ENCODE peak calls at places on chromosome 6, in eight cellular contexts. One of them, this sample, is unnamed.
A peak's percentile ranks its signal among the peaks of the same experiment; 100 is the strongest.

GRCh38 chr6:110039996-110040383 is 61.9 kb downstream of the GPR6 start:
- DNase-seq in colonic mucosa: peak; percentile 45
- DNase-seq in tibial nerve: no peak
- DNase-seq in astrocyte: peak; percentile 14
- DNase-seq in NB4: peak; percentile 68
- DNase-seq in A673: peak; percentile 71
- DNase-seq in brain microvascular endothelial cell: peak; percentile 22
- DNase-seq in stomach: peak; percentile 49
- DNase-seq in this sample: no peak

GRCh38 chr6:150079604-150080003 is 10.7 kb upstream of the ULBP3 start:
- DNase-seq in colonic mucosa: no peak
- DNase-seq in tibial nerve: no peak
- DNase-seq in astrocyte: peak; percentile 34
- DNase-seq in NB4: no peak
- DNase-seq in A673: peak; percentile 33
- DNase-seq in brain microvascular endothelial cell: no peak
- DNase-seq in stomach: no peak
- DNase-seq in this sample: no peak

GRCh38 chr6:122947355-122947754 is 48.7 kb upstream of the CLVS2 start:
- DNase-seq in colonic mucosa: no peak
- DNase-seq in tibial nerve: no peak
- DNase-seq in astrocyte: no peak
- DNase-seq in NB4: peak; percentile 5
- DNase-seq in A673: peak; percentile 78
- DNase-seq in brain microvascular endothelial cell: peak; percentile 1
- DNase-seq in stomach: peak; percentile 22
- DNase-seq in this sample: no peak

GRCh38 chr6:22145823-22146379 is 150.9 kb downstream of the PRL start:
- DNase-seq in colonic mucosa: peak; percentile 26
- DNase-seq in tibial nerve: peak; percentile 9
- DNase-seq in astrocyte: peak; percentile 82
- DNase-seq in NB4: peak; percentile 41
- DNase-seq in A673: peak; percentile 39
- DNase-seq in brain microvascular endothelial cell: peak; percentile 53
- DNase-seq in stomach: no peak
- DNase-seq in this sample: no peak

GRCh38 chr6:46129634-46130505 is at the start of gene ENPP4:
- DNase-seq in colonic mucosa: peak; percentile 89
- DNase-seq in tibial nerve: peak; percentile 87
- DNase-seq in astrocyte: peak; percentile 45
- DNase-seq in NB4: peak; percentile 75
- DNase-seq in A673: peak; percentile 86
- DNase-seq in brain microvascular endothelial cell: peak; percentile 61
- DNase-seq in stomach: peak; percentile 91
- DNase-seq in this sample: peak; percentile 86

GRCh38 chr6:82957171-82957894 is 108.3 kb downstream of the UBE3D start:
- DNase-seq in colonic mucosa: no peak
- DNase-seq in tibial nerve: no peak
- DNase-seq in astrocyte: peak; percentile 22
- DNase-seq in NB4: no peak
- DNase-seq in A673: peak; percentile 42
- DNase-seq in brain microvascular endothelial cell: no peak
- DNase-seq in stomach: no peak
- DNase-seq in this sample: no peak

GRCh38 chr6:119096683-119097310 is 18.3 kb upstream of the FAM184A start:
- DNase-seq in colonic mucosa: no peak
- DNase-seq in tibial nerve: peak; percentile 94
- DNase-seq in astrocyte: peak; percentile 34
- DNase-seq in NB4: no peak
- DNase-seq in A673: peak; percentile 12
- DNase-seq in brain microvascular endothelial cell: peak; percentile 5
- DNase-seq in stomach: no peak
- DNase-seq in this sample: no peak

GRCh38 chr6:7684843-7685242 is 41.1 kb upstream of the BMP6 start:
- DNase-seq in colonic mucosa: no peak
- DNase-seq in tibial nerve: no peak
- DNase-seq in astrocyte: no peak
- DNase-seq in NB4: no peak
- DNase-seq in A673: no peak
- DNase-seq in brain microvascular endothelial cell: no peak
- DNase-seq in stomach: no peak
- DNase-seq in this sample: no peak

GRCh38 chr6:4560225-4561077 is 215.8 kb upstream of the CDYL start:
- DNase-seq in colonic mucosa: no peak
- DNase-seq in tibial nerve: no peak
- DNase-seq in astrocyte: no peak
- DNase-seq in NB4: peak; percentile 47
- DNase-seq in A673: no peak
- DNase-seq in brain microvascular endothelial cell: no peak
- DNase-seq in stomach: no peak
- DNase-seq in this sample: no peak

GRCh38 chr6:4809999-4810918 is 34.1 kb downstream of the CDYL start:
- DNase-seq in colonic mucosa: no peak
- DNase-seq in tibial nerve: no peak
- DNase-seq in astrocyte: peak; percentile 49
- DNase-seq in NB4: no peak
- DNase-seq in A673: no peak
- DNase-seq in brain microvascular endothelial cell: peak; percentile 57
- DNase-seq in stomach: no peak
- DNase-seq in this sample: no peak

GRCh38 chr6:32609731-32610640 is 20.3 kb upstream of the HLA-DRB1 start:
- DNase-seq in colonic mucosa: peak; percentile 63
- DNase-seq in tibial nerve: peak; percentile 19
- DNase-seq in astrocyte: peak; percentile 78
- DNase-seq in NB4: peak; percentile 72
- DNase-seq in A673: peak; percentile 93
- DNase-seq in brain microvascular endothelial cell: peak; percentile 16
- DNase-seq in stomach: no peak
- DNase-seq in this sample: peak; percentile 83

GRCh38 chr6:34671801-34672656 is 24.5 kb downstream of the ILRUN start:
- DNase-seq in colonic mucosa: peak; percentile 65
- DNase-seq in tibial nerve: no peak
- DNase-seq in astrocyte: no peak
- DNase-seq in NB4: peak; percentile 60
- DNase-seq in A673: peak; percentile 54
- DNase-seq in brain microvascular endothelial cell: no peak
- DNase-seq in stomach: no peak
- DNase-seq in this sample: no peak

GRCh38 chr6:109443425-109443950 is 3.0 kb downstream of the SMPD2 start:
- DNase-seq in colonic mucosa: no peak
- DNase-seq in tibial nerve: no peak
- DNase-seq in astrocyte: no peak
- DNase-seq in NB4: no peak
- DNase-seq in A673: no peak
- DNase-seq in brain microvascular endothelial cell: no peak
- DNase-seq in stomach: no peak
- DNase-seq in this sample: no peak

GRCh38 chr6:138349891-138350290 is 27.8 kb upstream of the SMIM28 start:
- DNase-seq in colonic mucosa: no peak
- DNase-seq in tibial nerve: no peak
- DNase-seq in astrocyte: peak; percentile 41
- DNase-seq in NB4: no peak
- DNase-seq in A673: no peak
- DNase-seq in brain microvascular endothelial cell: no peak
- DNase-seq in stomach: no peak
- DNase-seq in this sample: no peak

GRCh38 chr6:34092631-34093030 is 53.3 kb downstream of the GRM4 start:
- DNase-seq in colonic mucosa: no peak
- DNase-seq in tibial nerve: no peak
- DNase-seq in astrocyte: no peak
- DNase-seq in NB4: no peak
- DNase-seq in A673: no peak
- DNase-seq in brain microvascular endothelial cell: no peak
- DNase-seq in stomach: no peak
- DNase-seq in this sample: no peak

GRCh38 chr6:44131880-44132279 is 4.5 kb downstream of the TMEM63B start:
- DNase-seq in colonic mucosa: peak; percentile 88
- DNase-seq in tibial nerve: no peak
- DNase-seq in astrocyte: no peak
- DNase-seq in NB4: no peak
- DNase-seq in A673: no peak
- DNase-seq in brain microvascular endothelial cell: no peak
- DNase-seq in stomach: no peak
- DNase-seq in this sample: peak; percentile 63

GRCh38 chr6:44132476-44132875 is 5.1 kb downstream of the TMEM63B start:
- DNase-seq in colonic mucosa: peak; percentile 82
- DNase-seq in tibial nerve: no peak
- DNase-seq in astrocyte: no peak
- DNase-seq in NB4: no peak
- DNase-seq in A673: no peak
- DNase-seq in brain microvascular endothelial cell: no peak
- DNase-seq in stomach: peak; percentile 47
- DNase-seq in this sample: no peak

GRCh38 chr6:44135173-44135748 is 7.9 kb downstream of the TMEM63B start:
- DNase-seq in colonic mucosa: no peak
- DNase-seq in tibial nerve: no peak
- DNase-seq in astrocyte: no peak
- DNase-seq in NB4: no peak
- DNase-seq in A673: no peak
- DNase-seq in brain microvascular endothelial cell: no peak
- DNase-seq in stomach: no peak
- DNase-seq in this sample: no peak

GRCh38 chr6:44133981-44134711 is 6.8 kb downstream of the TMEM63B start:
- DNase-seq in colonic mucosa: no peak
- DNase-seq in tibial nerve: no peak
- DNase-seq in astrocyte: no peak
- DNase-seq in NB4: no peak
- DNase-seq in A673: no peak
- DNase-seq in brain microvascular endothelial cell: no peak
- DNase-seq in stomach: no peak
- DNase-seq in this sample: no peak

GRCh38 chr6:44133003-44133931 is 5.9 kb downstream of the TMEM63B start:
- DNase-seq in colonic mucosa: peak; percentile 81
- DNase-seq in tibial nerve: peak; percentile 16
- DNase-seq in astrocyte: no peak
- DNase-seq in NB4: peak; percentile 40
- DNase-seq in A673: peak; percentile 80
- DNase-seq in brain microvascular endothelial cell: no peak
- DNase-seq in stomach: peak; percentile 64
- DNase-seq in this sample: no peak
- H3K4me3 ChIP-seq in colonic mucosa: no peak overlapping the region
- H3K4me3 ChIP-seq in tibial nerve: peak overlapping the region; percentile 33
- H3K4me3 ChIP-seq in astrocyte: no peak overlapping the region
- H3K4me3 ChIP-seq in NB4: no peak overlapping the region
- H3K4me3 ChIP-seq in A673: peak overlapping the region; percentile 9
- H3K4me3 ChIP-seq in brain microvascular endothelial cell: peak overlapping the region; percentile 17
- H3K4me3 ChIP-seq in stomach: no peak overlapping the region
- H3K4me3 ChIP-seq in this sample: no peak overlapping the region

DNA sequence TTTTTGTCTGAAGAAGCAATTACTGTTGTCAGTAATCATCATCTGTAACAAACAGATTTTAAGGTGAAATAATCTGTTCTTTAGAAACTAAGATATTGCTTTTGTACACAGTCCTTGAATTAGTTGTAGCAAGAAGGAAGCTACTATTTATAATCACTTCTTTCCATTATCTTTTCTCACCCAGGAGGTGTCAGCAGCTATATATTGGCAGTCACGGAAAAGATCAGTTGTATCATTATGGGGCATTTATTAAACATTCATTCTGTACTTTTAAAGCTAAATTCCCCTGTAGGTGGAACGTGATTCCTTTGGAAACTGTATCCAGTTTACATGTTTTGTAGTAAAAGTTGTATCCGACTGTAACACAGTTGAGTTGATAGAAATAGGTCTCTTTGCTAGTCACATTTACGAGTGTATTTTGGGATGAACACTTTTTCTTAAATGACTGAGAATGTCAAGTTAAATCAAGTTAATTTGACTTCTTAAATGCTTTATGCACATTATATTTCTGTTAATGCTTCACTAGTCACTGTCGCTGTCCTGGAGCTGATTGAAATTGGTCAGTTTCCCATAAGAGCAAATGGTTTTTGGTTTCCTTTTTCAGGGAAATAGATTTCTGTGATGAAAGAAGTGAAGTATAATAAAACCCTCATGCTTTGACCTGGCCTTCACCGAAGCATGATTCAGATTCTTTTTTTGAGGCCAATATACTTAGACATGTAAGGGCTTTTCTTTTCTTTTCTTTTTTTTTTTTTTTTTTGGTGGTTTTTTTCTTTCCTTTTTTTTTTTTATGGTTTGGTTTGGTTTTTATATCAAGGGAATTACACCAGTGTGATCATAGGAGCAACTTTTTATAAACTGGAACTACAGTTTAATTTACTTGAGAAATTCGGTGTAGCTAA is 5.1 kb downstream of the QKI start:
- DNase-seq in colonic mucosa: no peak
- DNase-seq in tibial nerve: no peak
- DNase-seq in astrocyte: peak; percentile 68
- DNase-seq in NB4: no peak
- DNase-seq in A673: no peak
- DNase-seq in brain microvascular endothelial cell: no peak
- DNase-seq in stomach: no peak
- DNase-seq in this sample: no peak
- H3K4me3 ChIP-seq in colonic mucosa: no peak overlapping the region
- H3K4me3 ChIP-seq in tibial nerve: peak overlapping the region; percentile 95
- H3K4me3 ChIP-seq in astrocyte: peak overlapping the region; percentile 49
- H3K4me3 ChIP-seq in NB4: peak overlapping the region; percentile 83
- H3K4me3 ChIP-seq in A673: peak overlapping the region; percentile 19
- H3K4me3 ChIP-seq in brain microvascular endothelial cell: peak overlapping the region; percentile 13
- H3K4me3 ChIP-seq in stomach: peak overlapping the region; percentile 6
- H3K4me3 ChIP-seq in this sample: no peak overlapping the region

DNA sequence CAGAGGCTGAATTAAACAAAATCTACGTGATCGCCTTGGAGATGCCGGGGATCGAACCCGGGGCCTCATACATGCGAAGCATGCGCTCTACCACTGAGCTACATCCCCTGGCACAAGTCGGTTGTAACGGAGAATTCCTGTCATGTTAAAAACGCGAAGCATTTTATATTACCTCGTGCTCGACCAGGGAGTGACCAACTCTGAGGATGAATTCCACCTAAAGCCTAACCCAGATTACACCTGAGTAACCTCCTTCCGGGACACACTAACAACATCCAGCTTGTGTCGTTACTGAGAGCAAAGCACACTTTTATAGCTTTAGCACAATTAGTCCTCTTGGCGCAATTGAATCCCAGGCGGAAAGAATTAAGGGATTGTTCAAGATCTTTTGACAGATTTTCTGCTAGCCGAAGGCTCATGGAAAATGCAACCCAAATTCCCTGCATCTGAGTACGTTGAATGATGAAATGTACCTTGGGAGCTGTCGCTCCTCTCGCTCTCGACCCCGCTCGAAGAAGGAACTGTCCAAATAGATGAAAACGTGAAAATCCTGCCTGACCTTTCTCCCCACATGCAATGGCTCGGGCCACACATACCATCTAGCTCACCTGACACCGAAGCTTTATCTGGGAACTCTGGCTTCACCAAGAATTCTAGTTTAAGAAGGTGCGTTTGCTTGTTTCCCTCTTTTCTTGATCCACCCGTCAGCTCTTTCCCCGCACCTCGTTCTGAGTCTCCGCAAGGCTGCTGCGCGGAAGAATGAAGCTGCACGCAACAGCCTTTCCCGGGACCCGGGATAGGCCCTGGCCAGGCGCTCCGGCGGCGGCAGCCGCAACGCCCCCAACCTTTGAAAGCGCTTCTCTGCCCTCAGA is 148.4 kb downstream of the GPX5 start:
- DNase-seq in colonic mucosa: peak; percentile 55
- DNase-seq in tibial nerve: no peak
- DNase-seq in astrocyte: peak; percentile 35
- DNase-seq in NB4: peak; percentile 80
- DNase-seq in A673: peak; percentile 83
- DNase-seq in brain microvascular endothelial cell: peak; percentile 78
- DNase-seq in stomach: no peak
- DNase-seq in this sample: peak; percentile 56
- H3K4me3 ChIP-seq in colonic mucosa: peak overlapping the region; percentile 4
- H3K4me3 ChIP-seq in tibial nerve: peak overlapping the region; percentile 36
- H3K4me3 ChIP-seq in astrocyte: peak overlapping the region; percentile 74
- H3K4me3 ChIP-seq in NB4: peak overlapping the region; percentile 80
- H3K4me3 ChIP-seq in A673: peak overlapping the region; percentile 54
- H3K4me3 ChIP-seq in brain microvascular endothelial cell: peak overlapping the region; percentile 65
- H3K4me3 ChIP-seq in stomach: no peak overlapping the region
- H3K4me3 ChIP-seq in this sample: peak overlapping the region; percentile 60

GRCh38 chr6:30074331-30075093 is 1.1 kb downstream of the RNF39 start:
- DNase-seq in colonic mucosa: peak; percentile 42
- DNase-seq in tibial nerve: no peak
- DNase-seq in astrocyte: no peak
- DNase-seq in NB4: no peak
- DNase-seq in A673: no peak
- DNase-seq in brain microvascular endothelial cell: no peak
- DNase-seq in stomach: no peak
- DNase-seq in this sample: no peak
- H3K4me3 ChIP-seq in colonic mucosa: peak overlapping the region; percentile 36
- H3K4me3 ChIP-seq in tibial nerve: peak overlapping the region; percentile 19
- H3K4me3 ChIP-seq in astrocyte: peak overlapping the region; percentile 3
- H3K4me3 ChIP-seq in NB4: no peak overlapping the region
- H3K4me3 ChIP-seq in A673: peak overlapping the region; percentile 27
- H3K4me3 ChIP-seq in brain microvascular endothelial cell: no peak overlapping the region
- H3K4me3 ChIP-seq in stomach: peak overlapping the region; percentile 52
- H3K4me3 ChIP-seq in this sample: no peak overlapping the region